ENCODE peak calls at places on chromosomes 12 and 14, in six cellular contexts. C is neural progenitor cell, A is colonic mucosa, Y is A549, U is mammary epithelial cell, T is psoas muscle. K is an unnamed sample.
A peak's percentile ranks its signal among the peaks of the same experiment; 100 is the strongest.

GRCh38 chr14:81319314-81319713 is 80.8 kb downstream of the STON2 start:
- DNase-seq in C (no peak), A (no peak), Y (no peak), U (no peak), T (no peak), K (no peak)

GRCh38 chr12:92608418-92609091 is 94.2 kb upstream of the PLEKHG7 start:
- DNase-seq in C (peak; percentile 48), A (peak; percentile 26), Y (peak; percentile 76), U (peak; percentile 67), T (no peak), K (no peak)

GRCh38 chr12:53098982-53099651 is 1.6 kb downstream of the IGFBP6 start:
- DNase-seq in C (peak; percentile 84), A (peak; percentile 90), Y (peak; percentile 95), U (peak; percentile 86), T (peak; percentile 92), K (peak; percentile 99)

GRCh38 chr12:18828483-18828882 is 90.6 kb downstream of the CAPZA3 start:
- DNase-seq in C (no peak), A (no peak), Y (no peak), U (no peak), T (no peak), K (no peak)

GRCh38 chr14:44112774-44113460 is 394.2 kb downstream of the FSCB start:
- DNase-seq in C (no peak), A (no peak), Y (no peak), U (peak; percentile 48), T (no peak), K (no peak)

GRCh38 chr12:121241203-121241970 is 31.5 kb downstream of the P2RX4 start:
- DNase-seq in C (no peak), A (no peak), Y (no peak), U (no peak), T (no peak), K (no peak)

GRCh38 chr12:130775953-130776856 is 60.1 kb upstream of the RIMBP2 start:
- DNase-seq in C (peak; percentile 87), A (no peak), Y (peak; percentile 65), U (peak; percentile 72), T (peak; percentile 39), K (no peak)

GRCh38 chr12:53004178-53004577 is 2.1 kb upstream of the EIF4B start:
- DNase-seq in C (peak; percentile 56), A (no peak), Y (peak; percentile 47), U (no peak), T (no peak), K (no peak)

GRCh38 chr12:14874882-14875281 is 10.8 kb downstream of the MGP start:
- DNase-seq in C (no peak), A (no peak), Y (no peak), U (no peak), T (no peak), K (no peak)

GRCh38 chr14:28867571-28867970 is 101.0 kb downstream of the FOXG1 start:
- DNase-seq in C (no peak), A (no peak), Y (no peak), U (no peak), T (no peak), K (no peak)

GRCh38 chr14:80567905-80568512 is 356.7 kb upstream of the DIO2 start:
- DNase-seq in C (no peak), A (no peak), Y (no peak), U (peak; percentile 96), T (no peak), K (no peak)

GRCh38 chr12:57551637-57552305 is 1.9 kb downstream of the KIF5A start:
- DNase-seq in C (no peak), A (no peak), Y (no peak), U (no peak), T (no peak), K (no peak)

GRCh38 chr12:96878704-96879103 is 28.4 kb upstream of the NEDD1 start:
- DNase-seq in C (no peak), A (no peak), Y (no peak), U (no peak), T (no peak), K (no peak)

GRCh38 chr12:93877446-93877845 is 200.3 kb downstream of the CRADD start:
- DNase-seq in C (no peak), A (no peak), Y (no peak), U (no peak), T (no peak), K (peak; percentile 31)

GRCh38 chr14:99603471-99603933 is 505 bp downstream of the CCDC85C start:
- DNase-seq in C (peak; percentile 77), A (no peak), Y (peak; percentile 69), U (peak; percentile 62), T (peak; percentile 38), K (no peak)

GRCh38 chr12:51077930-51078329 is 5.5 kb downstream of the CSRNP2 start:
- DNase-seq in C (no peak), A (no peak), Y (no peak), U (no peak), T (no peak), K (no peak)

GRCh38 chr14:21026251-21026987 is 1.6 kb upstream of the NDRG2 start:
- DNase-seq in C (no peak), A (no peak), Y (no peak), U (no peak), T (peak; percentile 31), K (no peak)

GRCh38 chr12:46390881-46391280 is 18.3 kb upstream of the SLC38A2 start:
- DNase-seq in C (peak; percentile 15), A (no peak), Y (no peak), U (no peak), T (no peak), K (no peak)

GRCh38 chr12:46388427-46388992 is 15.9 kb upstream of the SLC38A2 start:
- DNase-seq in C (no peak), A (no peak), Y (no peak), U (no peak), T (no peak), K (no peak)

GRCh38 chr12:46387697-46388096 is 15.1 kb upstream of the SLC38A2 start:
- DNase-seq in C (no peak), A (no peak), Y (no peak), U (no peak), T (no peak), K (no peak)

GRCh38 chr12:46390304-46390703 is 17.7 kb upstream of the SLC38A2 start:
- DNase-seq in C (no peak), A (no peak), Y (no peak), U (no peak), T (no peak), K (no peak)

DNA sequence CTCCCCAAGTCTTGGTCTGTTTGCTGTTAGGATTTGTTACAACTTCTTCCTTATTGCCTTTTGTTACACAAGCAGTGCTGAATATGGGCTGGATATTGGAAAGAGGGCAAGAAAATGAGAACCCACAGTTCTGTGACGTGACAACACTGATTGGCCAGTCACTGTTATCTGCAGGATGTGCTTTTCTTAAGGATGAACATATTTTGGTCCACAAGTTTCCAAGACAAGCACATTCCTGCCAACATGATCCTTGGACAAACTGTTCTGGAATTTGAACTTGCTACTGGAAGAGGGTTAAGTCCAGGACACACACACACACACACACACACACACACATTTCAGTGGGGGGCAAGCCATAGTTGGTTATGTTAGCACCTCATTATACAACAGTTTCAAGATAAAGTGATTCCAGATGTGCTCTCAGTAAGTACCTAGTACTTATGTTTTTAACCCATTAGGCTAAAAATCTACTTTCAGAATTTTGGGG is 16.6 kb upstream of the SLC38A2 start:
- DNase-seq in C (no peak), A (no peak), Y (no peak), U (no peak), T (no peak), K (no peak)
- H3K27ac ChIP-seq in C (no peak overlapping the region), A (peak overlapping the region; percentile 67), Y (peak overlapping the region; percentile 93), U (no peak overlapping the region), T (no peak overlapping the region), K (peak overlapping the region; percentile 5)

GRCh38 chr12:127161466-127161865 is 1105.5 kb upstream of the TMEM132C start:
- DNase-seq in C (no peak), A (no peak), Y (no peak), U (no peak), T (no peak), K (peak; percentile 26)
- H3K27ac ChIP-seq in C (no peak overlapping the region), A (no peak overlapping the region), Y (no peak overlapping the region), U (no peak overlapping the region), T (no peak overlapping the region), K (no peak overlapping the region)

DNA sequence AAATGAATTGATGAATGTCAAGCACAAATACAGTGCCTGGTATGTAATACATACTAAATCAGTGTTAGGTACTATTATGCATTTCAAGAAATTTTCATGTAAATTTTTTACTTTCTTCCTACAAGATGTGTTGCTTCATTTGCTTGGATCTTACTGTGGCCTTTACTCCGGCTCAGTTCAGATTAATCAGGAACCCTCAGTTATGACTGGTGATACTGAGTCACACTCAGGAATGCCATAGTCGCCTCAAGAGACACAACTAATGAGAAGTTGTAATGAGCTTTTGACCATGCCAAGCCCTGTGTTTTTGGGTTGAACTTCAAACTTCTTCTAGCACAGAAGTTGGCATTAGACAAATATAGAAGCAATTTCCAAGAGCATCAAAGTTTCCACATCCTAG is 96.0 kb downstream of the TGFB3 start:
- DNase-seq in C (no peak), A (no peak), Y (no peak), U (peak; percentile 77), T (no peak), K (no peak)
- H3K27ac ChIP-seq in C (no peak overlapping the region), A (no peak overlapping the region), Y (no peak overlapping the region), U (no peak overlapping the region), T (no peak overlapping the region), K (no peak overlapping the region)

GRCh38 chr12:66269142-66269541 is 33.2 kb upstream of the HELB start:
- DNase-seq in C (no peak), A (no peak), Y (no peak), U (no peak), T (no peak), K (no peak)
- H3K27ac ChIP-seq in C (no peak overlapping the region), A (peak overlapping the region; percentile 32), Y (no peak overlapping the region), U (no peak overlapping the region), T (no peak overlapping the region), K (no peak overlapping the region)

GRCh38 chr12:114918535-114919233 is 234.7 kb upstream of the TBX3 start:
- DNase-seq in C (no peak), A (no peak), Y (peak; percentile 97), U (peak; percentile 40), T (no peak), K (no peak)

GRCh38 chr12:114919479-114919878 is 235.5 kb upstream of the TBX3 start:
- DNase-seq in C (no peak), A (no peak), Y (peak; percentile 77), U (no peak), T (no peak), K (no peak)

GRCh38 chr12:114925076-114925475 is 241.1 kb upstream of the TBX3 start:
- DNase-seq in C (no peak), A (no peak), Y (no peak), U (no peak), T (no peak), K (no peak)

GRCh38 chr12:114920828-114921579 is 237.0 kb upstream of the TBX3 start:
- DNase-seq in C (no peak), A (no peak), Y (no peak), U (peak; percentile 32), T (no peak), K (no peak)

GRCh38 chr12:114921796-114922195 is 237.8 kb upstream of the TBX3 start:
- DNase-seq in C (no peak), A (no peak), Y (no peak), U (no peak), T (no peak), K (no peak)
- H3K27ac ChIP-seq in C (no peak overlapping the region), A (no peak overlapping the region), Y (peak overlapping the region; percentile 77), U (no peak overlapping the region), T (no peak overlapping the region), K (no peak overlapping the region)

GRCh38 chr12:106290666-106291065 is 11.9 kb upstream of the TCP11L2 start:
- DNase-seq in C (no peak), A (no peak), Y (no peak), U (no peak), T (no peak), K (no peak)
- H3K27ac ChIP-seq in C (no peak overlapping the region), A (peak overlapping the region; percentile 26), Y (peak overlapping the region; percentile 98), U (no peak overlapping the region), T (no peak overlapping the region), K (no peak overlapping the region)